ENCODE peak calls at places on chromosomes 1 and 21, in five cellular contexts. E is epithelial cell of esophagus; R is activated CD8-positive, alpha-beta T cell treated with anti-CD3 and anti-CD28 coated beads for 36 hours; O is nephron progenitor cell; Q is HTR-8/SVneo. L is an unnamed sample.

GRCh38 chr1:2189459-2190425 is 4.8 kb downstream of the FAAP20 start:
- DNase-seq in E (peak; percentile 98), R (peak; percentile 94), O (peak; percentile 95), Q (peak; percentile 63), L (peak; percentile 90)

GRCh38 chr1:66090863-66091457 is 298.3 kb downstream of the PDE4B start:
- DNase-seq in E (no peak), R (no peak), O (no peak), Q (no peak), L (no peak)

GRCh38 chr1:179794669-179795068 is 51.6 kb downstream of the FAM163A start:
- DNase-seq in E (no peak), R (no peak), O (no peak), Q (no peak), L (no peak)

GRCh38 chr1:63497577-63497976 is 25.4 kb downstream of the ITGB3BP start:
- DNase-seq in E (no peak), R (no peak), O (no peak), Q (no peak), L (no peak)

GRCh38 chr1:116990612-116991151 is 10.9 kb upstream of the CD101 start:
- DNase-seq in E (peak; percentile 86), R (no peak), O (no peak), Q (no peak), L (no peak)

GRCh38 chr21:28793043-28793442 is 199.6 kb downstream of the LTN1 start:
- DNase-seq in E (no peak), R (no peak), O (no peak), Q (peak; percentile 20), L (no peak)

GRCh38 chr1:39842726-39843305 is 40.5 kb downstream of the TRIT1 start:
- DNase-seq in E (no peak), R (no peak), O (no peak), Q (no peak), L (no peak)

GRCh38 chr1:224510880-224511645 is 76.5 kb upstream of the WDR26 start:
- DNase-seq in E (peak; percentile 28), R (no peak), O (no peak), Q (no peak), L (no peak)

L was measured in WTC11.